ENCODE peak calls at places on chromosome 6, in four cellular contexts. I, K, P and D are unnamed samples.
A peak's percentile ranks its signal among the peaks of the same experiment; 100 is the strongest.

GRCh38 chr6:42093582-42094329 is 43.4 kb downstream of the TAF8 start:
- DNase-seq in I (no peak), K (peak; percentile 42), P (no peak), D (peak; percentile 43)

GRCh38 chr6:113901482-113901881 is 44.3 kb downstream of the MARCKS start:
- DNase-seq in I (no peak), K (no peak), P (no peak), D (no peak)

GRCh38 chr6:148972481-148972880 is 225.7 kb downstream of the UST start:
- DNase-seq in I (no peak), P (peak; percentile 59), K (peak; percentile 90), D (no peak)

GRCh38 chr6:16168121-16168520 is 39.2 kb downstream of the MYLIP start:
- DNase-seq in P (no peak), K (no peak), I (peak; percentile 45), D (no peak)

GRCh38 chr6:16401868-16402267 is 163.5 kb downstream of the GMPR start:
- DNase-seq in I (no peak), K (no peak), P (no peak), D (no peak)

GRCh38 chr6:107985701-107986100 is 27.7 kb upstream of the SEC63 start:
- DNase-seq in I (no peak), P (no peak), K (no peak), D (no peak)

GRCh38 chr6:135739288-135739687 is 112.2 kb upstream of the PDE7B start:
- DNase-seq in I (no peak), K (no peak), P (no peak), D (no peak)

GRCh38 chr6:87237804-87238203 is 82.4 kb downstream of the ZNF292 start:
- DNase-seq in I (no peak), P (no peak), K (no peak), D (no peak)

GRCh38 chr6:107982511-107982910 is 24.5 kb upstream of the SEC63 start:
- DNase-seq in P (no peak), K (no peak), I (no peak), D (no peak)

GRCh38 chr6:31474871-31475286 is 23.1 kb upstream of the MICB start:
- DNase-seq in P (no peak), I (peak; percentile 26), K (no peak), D (no peak)

GRCh38 chr6:15912505-15912767 is 216.4 kb upstream of the MYLIP start:
- DNase-seq in I (no peak), K (no peak), P (no peak), D (no peak)

GRCh38 chr6:113306552-113307145 is 550.5 kb upstream of the MARCKS start:
- DNase-seq in P (peak; percentile 66), K (peak; percentile 74), I (peak; percentile 37), D (peak; percentile 40)

GRCh38 chr6:16769986-16770376 is 8.7 kb upstream of the ATXN1 start:
- DNase-seq in I (no peak), K (no peak), P (no peak), D (no peak)

GRCh38 chr6:3403244-3404154 is 53.4 kb downstream of the SLC22A23 start:
- DNase-seq in K (peak; percentile 84), P (peak; percentile 55), I (peak; percentile 46), D (no peak)

GRCh38 chr6:152099816-152100618 is 292.5 kb downstream of the ESR1 start:
- DNase-seq in I (peak; percentile 46), P (no peak), K (no peak), D (peak; percentile 40)

GRCh38 chr6:139323511-139324445 is 32.0 kb upstream of the TXLNB start:
- DNase-seq in K (peak; percentile 51), P (peak; percentile 72), I (peak; percentile 77), D (peak; percentile 87)

GRCh38 chr6:73566954-73567591 is 46.2 kb upstream of the EEF1A1 start:
- DNase-seq in K (peak; percentile 88), P (no peak), I (peak; percentile 70), D (peak; percentile 71)

GRCh38 chr6:58198301-58198700 is 880.9 kb downstream of the PRIM2 start:
- DNase-seq in I (no peak), K (no peak), P (no peak), D (no peak)

GRCh38 chr6:111837641-111838500 is 35.4 kb downstream of the FYN start:
- DNase-seq in K (no peak), I (no peak), P (no peak), D (no peak)

GRCh38 chr6:35165630-35166071 is 24.5 kb upstream of the TCP11 start:
- DNase-seq in P (no peak), K (peak; percentile 51), I (no peak), D (no peak)

GRCh38 chr6:98944598-98945011 is 3.1 kb downstream of the FBXL4 start:
- DNase-seq in K (peak; percentile 31), I (no peak), P (no peak), D (no peak)

GRCh38 chr6:17965397-17965796 is 22.0 kb downstream of the KIF13A start:
- DNase-seq in P (no peak), K (no peak), I (no peak), D (no peak)
- H3K4me1 ChIP-seq in P (peaks cover 12% of the 10 kb centered on the region), K (no peaks in the 10 kb centered on the region), I (peaks cover 10% of the 10 kb centered on the region), D (peaks cover 95% of the 10 kb centered on the region)

GRCh38 chr6:83518946-83519489 is 6.7 kb downstream of the PRSS35 start:
- DNase-seq in I (no peak), K (no peak), P (no peak), D (no peak)
- TF ChIP-seq CTCF in I (no peak), K (peak; percentile 29), P (no peak), D (no peak)

GRCh38 chr6:147173675-147174339 is 30.4 kb upstream of the STXBP5 start:
- DNase-seq in I (no peak), K (no peak), P (no peak), D (no peak)
- H3K27ac ChIP-seq in I (no peak overlapping the region), K (no peak overlapping the region), P (no peak overlapping the region), D (no peak overlapping the region)

GRCh38 chr6:142318714-142319113 is 16.9 kb downstream of the ADGRG6 start:
- DNase-seq in K (no peak), I (no peak), P (no peak), D (no peak)
- H3K4me1 ChIP-seq in K (peaks cover 15% of the 10 kb centered on the region), I (no peaks in the 10 kb centered on the region), P (no peaks in the 10 kb centered on the region), D (no peaks in the 10 kb centered on the region)

DNA sequence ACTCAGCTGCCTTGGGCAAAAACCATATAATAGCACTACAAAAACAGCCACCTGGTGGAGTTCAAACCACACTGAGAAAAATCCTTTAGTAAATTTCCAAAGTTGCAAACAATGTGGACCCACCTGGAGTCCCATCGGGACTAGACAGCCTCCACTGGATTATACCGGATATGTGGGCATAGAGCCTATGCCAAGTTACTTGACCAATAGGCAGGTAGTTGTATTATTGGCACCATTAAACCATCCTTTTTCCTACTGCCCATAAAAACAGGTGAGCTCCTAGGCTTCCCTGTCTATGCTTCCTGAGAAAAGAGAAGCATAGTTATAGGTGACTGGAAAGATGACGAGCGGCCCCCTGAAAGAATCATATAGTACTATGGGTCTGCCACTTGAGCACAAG is 51.7 kb upstream of the ADGRF4 start:
- DNase-seq in I (no peak), K (no peak), P (no peak), D (no peak)
- TF ChIP-seq CTCF in I (no peak), K (no peak), P (no peak), D (no peak)